ENCODE peak calls at places on chromosomes 1 and 21, in seven cellular contexts. J is K562, N is GM12865, T is nephron progenitor cell, L is NCI-H460, W is NCI-H2107, E is fibroblast of mammary gland. M is an unnamed sample.
A peak's percentile ranks its signal among the peaks of the same experiment; 100 is the strongest.

GRCh38 chr1:102872526-102872925 is 235.8 kb downstream of the COL11A1 start:
- DNase-seq in T (no peak), J (no peak), E (no peak), N (no peak), W (no peak), L (no peak), M (no peak)

GRCh38 chr1:160030657-160031367 is 978 bp downstream of the PIGM start:
- DNase-seq in N (peak; percentile 12), T (no peak), J (peak; percentile 43), W (no peak), L (no peak), E (no peak), M (no peak)

GRCh38 chr1:190439447-190439846 is 38.2 kb downstream of the BRINP3 start:
- DNase-seq in W (no peak), L (no peak), T (no peak), N (no peak), J (no peak), E (no peak), M (no peak)

GRCh38 chr1:17842686-17843085 is 87.6 kb downstream of the ACTL8 start:
- DNase-seq in N (no peak), E (no peak), T (no peak), W (no peak), L (no peak), J (no peak), M (no peak)

GRCh38 chr1:82108843-82109242 is 308.1 kb downstream of the ADGRL2 start:
- DNase-seq in L (no peak), E (no peak), T (no peak), N (peak; percentile 9), W (no peak), J (no peak), M (no peak)

GRCh38 chr1:110336300-110337039 is 2.7 kb upstream of the RBM15 start:
- DNase-seq in L (no peak), W (no peak), N (no peak), T (no peak), J (no peak), E (no peak), M (no peak)

GRCh38 chr1:78339490-78339889 is 151.3 kb upstream of the PTGFR start:
- DNase-seq in J (no peak), L (no peak), T (no peak), E (peak; percentile 91), N (no peak), W (no peak), M (peak; percentile 71)

GRCh38 chr1:66311092-66311491 is 222.9 kb upstream of the SGIP1 start:
- DNase-seq in J (no peak), T (no peak), L (no peak), N (no peak), W (no peak), E (no peak), M (no peak)

GRCh38 chr1:244137725-244138124 is 86.6 kb downstream of the ZBTB18 start:
- DNase-seq in E (no peak), W (no peak), L (no peak), N (no peak), J (no peak), T (no peak), M (peak; percentile 67)

GRCh38 chr1:228867951-228868730 is 132.9 kb downstream of the RHOU start:
- DNase-seq in W (peak; percentile 88), N (no peak), J (no peak), E (no peak), L (no peak), T (no peak), M (no peak)

GRCh38 chr1:171817511-171818265 is 23.6 kb upstream of the DNM3 start:
- DNase-seq in E (peak; percentile 93), W (no peak), N (no peak), L (peak; percentile 55), T (no peak), J (peak; percentile 31), M (peak; percentile 83)

GRCh38 chr1:198449727-198450433 is 90.6 kb downstream of the ATP6V1G3 start:
- DNase-seq in W (no peak), T (no peak), L (no peak), E (peak; percentile 38), J (no peak), N (no peak), M (peak; percentile 31)

GRCh38 chr1:20731057-20731991 is 1.2 kb downstream of the SH2D5 start:
- DNase-seq in L (no peak), J (no peak), W (no peak), T (no peak), N (no peak), E (no peak), M (no peak)

GRCh38 chr1:67134692-67135091 is at the start of gene C1orf141:
- DNase-seq in E (peak; percentile 15), J (no peak), L (no peak), W (no peak), T (peak; percentile 51), N (no peak), M (no peak)

GRCh38 chr1:25914074-25914995 is 8.1 kb upstream of the STMN1 start:
- DNase-seq in N (no peak), T (no peak), J (peak; percentile 4), E (no peak), W (no peak), L (no peak), M (no peak)

GRCh38 chr21:30268608-30269197 is 14.0 kb downstream of the KRTAP24-1 start:
- DNase-seq in W (no peak), L (no peak), N (peak; percentile 26), E (peak; percentile 11), T (no peak), J (peak; percentile 26), M (no peak)

GRCh38 chr1:176066709-176067108 is 140.4 kb downstream of the COP1 start:
- DNase-seq in N (no peak), W (no peak), E (no peak), L (no peak), J (no peak), T (no peak), M (no peak)

GRCh38 chr1:22847709-22848108 is 125.0 kb downstream of the LACTBL1 start:
- DNase-seq in J (no peak), T (no peak), W (no peak), L (no peak), N (no peak), E (no peak), M (no peak)

GRCh38 chr1:47436979-47437517 is 796 bp upstream of the FOXD2 start:
- DNase-seq in J (no peak), E (peak; percentile 39), W (no peak), L (no peak), N (no peak), T (peak; percentile 50), M (peak; percentile 22)

GRCh38 chr1:210233216-210233494 is 559 bp downstream of the SERTAD4 start:
- DNase-seq in J (no peak), W (no peak), E (no peak), T (no peak), L (no peak), N (no peak), M (no peak)

GRCh38 chr1:118322369-118322768 is 137.3 kb upstream of the SPAG17 start:
- DNase-seq in N (no peak), E (no peak), J (no peak), L (no peak), T (no peak), W (no peak), M (no peak)

GRCh38 chr21:25334046-25334730 is 273.1 kb downstream of the MRPL39 start:
- DNase-seq in J (no peak), L (no peak), E (no peak), T (no peak), N (no peak), W (no peak), M (no peak)

GRCh38 chr1:32485554-32486255 is 20.8 kb downstream of the ZBTB8B start:
- DNase-seq in T (no peak), N (no peak), W (no peak), J (no peak), E (no peak), L (no peak), M (peak; percentile 67)

GRCh38 chr21:45972353-45972715 is 9.2 kb upstream of the COL6A1 start:
- DNase-seq in N (no peak), E (no peak), W (no peak), L (no peak), J (no peak), T (peak; percentile 37), M (no peak)

GRCh38 chr21:42724226-42724920 is 71.0 kb downstream of the PDE9A start:
- DNase-seq in T (no peak), L (peak; percentile 67), N (no peak), J (no peak), E (peak; percentile 93), W (no peak), M (peak; percentile 90)

GRCh38 chr1:58983159-58983558 is 199.3 kb upstream of the JUN start:
- DNase-seq in J (no peak), T (no peak), N (no peak), W (no peak), E (peak; percentile 73), L (no peak), M (no peak)

GRCh38 chr1:1470626-1471388 is 758 bp upstream of the ATAD3B start:
- DNase-seq in E (peak; percentile 25), J (peak; percentile 36), N (no peak), L (no peak), W (no peak), T (no peak), M (no peak)

GRCh38 chr21:38833122-38833521 is 27.4 kb downstream of the ETS2 start:
- DNase-seq in J (no peak), E (no peak), W (no peak), T (no peak), N (no peak), L (no peak), M (no peak)

GRCh38 chr1:98044071-98044697 is 123.3 kb upstream of the DPYD start:
- DNase-seq in E (no peak), W (no peak), N (no peak), L (no peak), J (no peak), T (no peak), M (no peak)

GRCh38 chr21:15617968-15618367 is 111.8 kb upstream of the USP25 start:
- DNase-seq in N (no peak), E (peak; percentile 67), J (no peak), L (no peak), T (no peak), W (no peak), M (peak; percentile 76)

GRCh38 chr1:995665-996633 is 3.9 kb downstream of the HES4 start:
- DNase-seq in E (no peak), L (no peak), W (no peak), J (no peak), T (peak; percentile 9), N (no peak), M (no peak)

GRCh38 chr1:75203415-75204277 is 69.5 kb downstream of the LHX8 start:
- DNase-seq in J (peak; percentile 41), W (no peak), T (peak; percentile 29), E (peak; percentile 54), N (peak; percentile 45), L (peak; percentile 41), M (peak; percentile 12)

GRCh38 chr1:169044296-169044695 is 62.2 kb upstream of the ATP1B1 start:
- DNase-seq in E (no peak), N (peak; percentile 77), J (no peak), T (no peak), W (no peak), L (no peak), M (no peak)

GRCh38 chr1:54312874-54313316 is 93.3 kb downstream of the SSBP3 start:
- DNase-seq in E (peak; percentile 82), W (no peak), L (no peak), T (peak; percentile 54), J (no peak), N (no peak), M (peak; percentile 59)

GRCh38 chr1:202835548-202836072 is 24.9 kb downstream of the PCAT6 start:
- DNase-seq in L (no peak), W (no peak), J (no peak), T (no peak), N (peak; percentile 32), E (peak; percentile 19), M (no peak)

GRCh38 chr1:116286541-116286971 is 86.5 kb upstream of the ATP1A1 start:
- DNase-seq in L (no peak), J (no peak), E (peak; percentile 68), W (no peak), T (no peak), N (peak; percentile 23), M (peak; percentile 12)

M was measured in brain microvascular endothelial cell.